ENCODE peak calls at places on chromosomes 4 and X, in ten cellular contexts. Y, K, P, U, Z, R, E, C, D and L are unnamed samples.

GRCh38 chr4:6162885-6163284 is 37.5 kb downstream of the JAKMIP1 start:
- DNase-seq in Y (no peak), K (no peak), P (no peak), U (no peak), Z (no peak), R (no peak), E (no peak), C (no peak), D (no peak), L (no peak)

GRCh38 chr4:153383131-153383530 is 38.6 kb downstream of the MND1 start:
- DNase-seq in Y (no peak), K (no peak), P (no peak), U (no peak), Z (no peak), R (no peak), E (no peak), C (no peak), D (no peak), L (no peak)

GRCh38 chr4:56414135-56414675 is 21.2 kb downstream of the PPAT start:
- DNase-seq in Y (no peak), K (no peak), P (no peak), U (no peak), Z (no peak), R (no peak), E (no peak), C (no peak), D (no peak), L (no peak)

GRCh38 chr4:67204441-67204840 is 340.9 kb downstream of the CENPC start:
- DNase-seq in Y (no peak), K (no peak), P (no peak), U (no peak), Z (no peak), R (peak; percentile 51), E (no peak), C (no peak), D (no peak), L (no peak)

GRCh38 chrX:132016628-132017430 is 6.3 kb upstream of the STK26 start:
- DNase-seq in Y (no peak), K (no peak), P (no peak), U (no peak), Z (no peak), R (no peak), E (no peak), C (no peak), D (no peak), L (no peak)

GRCh38 chr4:924107-925096 is 7.7 kb downstream of the GAK start:
- DNase-seq in Y (no peak), K (no peak), P (no peak), U (no peak), Z (no peak), R (no peak), E (peak; percentile 7), C (no peak), D (peak; percentile 68), L (peak; percentile 83)

GRCh38 chrX:134676440-134676839 is 18.2 kb upstream of the PLAC1 start:
- DNase-seq in Y (peak; percentile 41), K (no peak), P (no peak), U (peak; percentile 16), Z (no peak), R (no peak), E (peak; percentile 65), C (no peak), D (no peak), L (no peak)

GRCh38 chr4:108043536-108043935 is 53.8 kb downstream of the HADH start:
- DNase-seq in Y (no peak), K (no peak), P (no peak), U (no peak), Z (no peak), R (no peak), E (no peak), C (no peak), D (no peak), L (no peak)

GRCh38 chr4:166895771-166896170 is 338.5 kb downstream of the SPOCK3 start:
- DNase-seq in Y (no peak), K (no peak), P (no peak), U (no peak), Z (no peak), R (no peak), E (peak; percentile 50), C (no peak), D (no peak), L (no peak)

GRCh38 chr4:47071863-47072441 is 40.6 kb downstream of the GABRB1 start:
- DNase-seq in Y (no peak), K (no peak), P (no peak), U (no peak), Z (no peak), R (no peak), E (peak; percentile 82), C (no peak), D (no peak), L (no peak)

GRCh38 chr4:128516568-128516967 is 229.0 kb upstream of the PGRMC2 start:
- DNase-seq in Y (no peak), K (no peak), P (no peak), U (peak; percentile 57), Z (no peak), R (no peak), E (no peak), C (no peak), D (peak; percentile 29), L (peak; percentile 29)

GRCh38 chr4:183840311-183840710 is 64.8 kb upstream of the STOX2 start:
- DNase-seq in Y (peak; percentile 65), K (peak; percentile 85), P (peak; percentile 67), U (peak; percentile 92), Z (peak; percentile 68), R (peak; percentile 59), E (peak; percentile 45), C (peak; percentile 71), D (peak; percentile 72), L (no peak)

GRCh38 chr4:89939994-89940393 is 45.3 kb downstream of the MMRN1 start:
- DNase-seq in Y (no peak), K (peak; percentile 38), P (no peak), U (peak; percentile 12), Z (peak; percentile 12), R (no peak), E (no peak), C (peak; percentile 0), D (no peak), L (no peak)